ENCODE peak calls at places on chromosomes 4 and X, in six cellular contexts. S is psoas muscle; C is CD8-positive, alpha-beta memory T cell; U is ovary; H is heart left ventricle; W is uterus. J is an unnamed sample.

GRCh38 chrX:147912093-147912801 is 528 bp downstream of the FMR1 start:
- DNase-seq in H (peak; percentile 31), W (peak; percentile 19), S (peak; percentile 57), C (no peak), U (peak; percentile 30), J (peak; percentile 35)

GRCh38 chrX:11665144-11666040 is at the start of gene ARHGAP6:
- DNase-seq in H (peak; percentile 47), S (peak; percentile 82), W (peak; percentile 69), U (peak; percentile 59), C (no peak), J (no peak)

GRCh38 chr4:129098578-129098977 is 2.6 kb downstream of the C4orf33 start:
- DNase-seq in W (no peak), S (no peak), U (no peak), H (no peak), C (no peak), J (no peak)

GRCh38 chrX:67544871-67545771 is 1.3 kb downstream of the AR start:
- DNase-seq in H (peak; percentile 35), W (peak; percentile 34), S (peak; percentile 73), C (no peak), U (peak; percentile 55), J (no peak)

GRCh38 chr4:76024007-76024406 is 710 bp upstream of the CXCL10 start:
- DNase-seq in W (no peak), C (no peak), S (no peak), U (no peak), H (no peak), J (no peak)

GRCh38 chr4:87677731-87678130 is 27.7 kb downstream of the DMP1 start:
- DNase-seq in U (peak; percentile 56), W (peak; percentile 45), S (peak; percentile 75), C (no peak), H (peak; percentile 51), J (no peak)

GRCh38 chr4:79682801-79683217 is 274.8 kb upstream of the GK2 start:
- DNase-seq in H (no peak), C (no peak), W (no peak), U (no peak), S (peak; percentile 64), J (no peak)

GRCh38 chrX:103716967-103717366 is 6.3 kb downstream of the TMEM31 start:
- DNase-seq in S (no peak), W (peak; percentile 37), H (no peak), U (no peak), C (no peak), J (no peak)

GRCh38 chrX:128781506-128781905 is 729.3 kb upstream of the ACTRT1 start:
- DNase-seq in S (no peak), U (no peak), W (no peak), H (no peak), C (peak; percentile 14), J (no peak)

GRCh38 chr4:81499840-81500239 is 28.1 kb upstream of the RASGEF1B start:
- DNase-seq in S (no peak), U (no peak), W (no peak), H (no peak), C (no peak), J (no peak)

GRCh38 chr4:119729815-119730643 is 101.4 kb upstream of the PDE5A start:
- DNase-seq in S (no peak), C (no peak), H (peak; percentile 66), U (no peak), W (peak; percentile 21), J (no peak)

GRCh38 chrX:108122748-108123147 is 31.2 kb downstream of the ATG4A start:
- DNase-seq in H (no peak), S (no peak), W (no peak), U (no peak), C (no peak), J (no peak)

GRCh38 chr4:26525136-26525535 is 34.9 kb upstream of the CCKAR start:
- DNase-seq in C (no peak), S (no peak), H (no peak), U (no peak), W (no peak), J (no peak)

GRCh38 chr4:84915396-84915780 is 51.1 kb downstream of the WDFY3 start:
- DNase-seq in U (no peak), W (no peak), S (no peak), H (no peak), C (no peak), J (no peak)

GRCh38 chrX:38304010-38304409 is 23.3 kb downstream of the RPGR start:
- DNase-seq in C (no peak), S (no peak), W (no peak), U (no peak), H (no peak), J (no peak)

GRCh38 chr4:16082424-16083216 is 1.2 kb downstream of the PROM1 start:
- DNase-seq in C (no peak), H (peak; percentile 28), W (no peak), S (no peak), U (no peak), J (peak; percentile 34)

GRCh38 chr4:3868146-3868840 is 102.1 kb downstream of the ADRA2C start:
- DNase-seq in H (no peak), W (no peak), C (no peak), S (no peak), U (no peak), J (no peak)

GRCh38 chrX:9635805-9636204 is 129.8 kb downstream of the GPR143 start:
- DNase-seq in U (no peak), W (peak; percentile 52), C (no peak), S (no peak), H (no peak), J (peak; percentile 10)

GRCh38 chr4:101956068-101956805 is 165.7 kb downstream of the BANK1 start:
- DNase-seq in S (no peak), C (no peak), W (no peak), H (no peak), U (no peak), J (no peak)

DNA sequence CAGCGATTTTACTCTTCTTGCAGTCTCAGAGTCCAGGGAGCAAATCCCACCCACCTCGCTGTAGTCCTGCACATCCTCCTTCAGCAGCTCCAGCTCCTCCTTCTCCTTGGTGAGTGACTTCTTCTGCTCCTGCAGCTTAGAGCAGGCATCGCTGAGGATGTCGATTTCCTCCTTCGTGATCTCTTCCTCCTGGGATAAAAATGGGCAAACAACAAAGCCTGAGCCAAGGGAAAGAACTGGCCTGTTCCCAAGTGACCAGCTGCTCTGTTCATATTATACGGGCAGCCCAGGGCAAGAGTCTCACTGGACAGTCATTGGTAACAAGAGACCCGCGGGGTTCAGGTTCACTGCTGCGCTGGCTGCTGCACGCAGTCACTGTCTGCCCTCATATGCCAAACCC is 26.2 kb downstream of the FGFR3 start:
- DNase-seq in C (no peak), S (peak; percentile 87), W (no peak), U (no peak), H (no peak), J (no peak)
- H3K36me3 ChIP-seq in C (peaks cover 10% of the 10 kb centered on the region), S (peaks cover 94% of the 10 kb centered on the region), W (no peaks in the 10 kb centered on the region), U (no peaks in the 10 kb centered on the region), H (peaks cover 27% of the 10 kb centered on the region), J (peaks cover 16% of the 10 kb centered on the region)

DNA sequence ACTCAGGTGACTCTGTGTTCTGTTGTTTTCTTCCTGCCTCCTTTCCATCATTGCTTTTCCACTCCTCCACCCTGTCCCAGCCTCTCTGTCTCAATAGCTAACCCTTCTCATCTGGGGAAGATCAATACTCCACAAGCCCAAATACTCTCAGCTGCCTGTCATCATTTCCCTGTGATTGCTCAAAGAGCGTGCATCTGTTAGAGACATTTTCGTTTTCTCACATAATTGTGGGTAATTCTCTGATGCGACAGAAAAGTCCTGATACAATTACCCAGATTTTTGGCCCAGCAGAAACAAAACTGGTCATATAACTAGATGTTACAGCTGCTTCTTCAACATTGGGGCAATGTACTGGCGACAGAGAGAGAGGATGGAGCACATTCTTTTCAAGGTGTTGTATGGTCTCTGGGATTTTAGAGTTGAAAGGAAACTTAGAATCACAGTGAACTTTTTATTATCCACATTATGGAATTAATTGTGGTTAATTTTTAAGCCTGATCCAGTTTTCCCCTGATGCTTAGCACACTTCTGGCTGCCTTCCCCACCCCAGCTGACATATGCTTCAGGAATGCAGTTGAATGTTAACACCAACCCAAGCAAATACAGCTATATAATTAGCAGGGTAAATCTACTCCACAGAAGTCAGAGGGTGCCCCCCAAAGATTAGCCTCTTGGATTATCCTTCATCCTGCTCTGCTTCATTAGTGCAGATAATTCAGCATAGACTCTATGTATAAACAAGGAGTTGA is 171.4 kb upstream of the ANXA3 start:
- DNase-seq in C (no peak), H (no peak), U (no peak), S (no peak), W (no peak), J (no peak)
- H3K27ac ChIP-seq in C (no peak overlapping the region), H (no peak overlapping the region), U (no peak overlapping the region), S (no peak overlapping the region), W (no peak overlapping the region), J (no peak overlapping the region)

GRCh38 chr4:2648159-2648814 is 107.8 kb downstream of the TNIP2 start:
- DNase-seq in U (no peak), W (no peak), H (no peak), S (no peak), C (no peak), J (no peak)

GRCh38 chr4:2646386-2647149 is 109.6 kb downstream of the TNIP2 start:
- DNase-seq in U (peak; percentile 16), W (no peak), S (no peak), C (no peak), H (no peak), J (no peak)

GRCh38 chr4:2649604-2650114 is 106.5 kb downstream of the TNIP2 start:
- DNase-seq in U (no peak), S (no peak), C (no peak), H (no peak), W (no peak), J (no peak)

GRCh38 chr4:2650276-2650675 is 105.9 kb downstream of the TNIP2 start:
- DNase-seq in H (no peak), C (no peak), W (no peak), U (no peak), S (no peak), J (no peak)

GRCh38 chr4:2647403-2648158 is 108.6 kb downstream of the TNIP2 start:
- DNase-seq in H (no peak), W (no peak), S (no peak), U (peak; percentile 5), C (no peak), J (no peak)
- H3K36me3 ChIP-seq in H (peaks cover 16% of the 10 kb centered on the region), W (no peaks in the 10 kb centered on the region), S (peaks cover 75% of the 10 kb centered on the region), U (no peaks in the 10 kb centered on the region), C (peaks cover 34% of the 10 kb centered on the region), J (peaks cover 4% of the 10 kb centered on the region)

GRCh38 chrX:24168807-24169206 is 19.3 kb downstream of the ZFX start:
- DNase-seq in S (no peak), H (no peak), C (no peak), W (no peak), U (no peak), J (no peak)
- H3K27ac ChIP-seq in S (no peak overlapping the region), H (no peak overlapping the region), C (no peak overlapping the region), W (no peak overlapping the region), U (no peak overlapping the region), J (no peak overlapping the region)

DNA sequence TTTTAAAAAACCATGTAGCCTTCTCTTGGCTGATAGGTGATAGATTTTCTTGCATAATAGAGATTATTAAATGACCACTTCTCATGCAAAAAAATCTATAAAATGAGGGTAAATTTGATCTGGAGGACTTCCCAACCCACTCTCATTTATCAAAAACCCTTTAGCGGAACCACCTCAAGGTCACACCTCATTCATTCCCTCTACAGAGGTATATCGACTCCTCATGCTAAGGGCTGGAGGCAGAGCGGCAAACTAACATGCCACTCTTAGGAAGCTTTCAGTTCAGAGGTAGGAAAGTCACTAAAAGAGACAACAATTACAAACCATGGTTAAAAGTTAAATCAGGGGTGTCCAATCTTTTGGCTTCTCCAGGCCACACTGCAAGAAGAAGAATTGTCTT is 90.0 kb downstream of the COX7B2 start:
- DNase-seq in S (no peak), U (no peak), W (no peak), H (no peak), C (no peak), J (no peak)
- H3K36me3 ChIP-seq in S (no peaks in the 10 kb centered on the region), U (no peaks in the 10 kb centered on the region), W (no peaks in the 10 kb centered on the region), H (no peaks in the 10 kb centered on the region), C (no peaks in the 10 kb centered on the region), J (no peaks in the 10 kb centered on the region)

GRCh38 chr4:112862318-112862674 is 187.2 kb upstream of the ANK2 start:
- DNase-seq in U (no peak), H (no peak), S (no peak), C (no peak), W (no peak), J (no peak)
- H3K27ac ChIP-seq in U (no peak overlapping the region), H (no peak overlapping the region), S (no peak overlapping the region), C (no peak overlapping the region), W (peak overlapping the region; percentile 81), J (no peak overlapping the region)

J was measured in lung.